ENCODE peak calls at places on chromosome 6, in four cellular contexts. C, Z, O and Q are unnamed samples.

GRCh38 chr6:137260205-137260604 is 41.0 kb upstream of the IFNGR1 start:
- DNase-seq in Z (no peak), O (no peak), C (no peak), Q (no peak)

GRCh38 chr6:24227556-24227955 is 101.5 kb downstream of the NRSN1 start:
- DNase-seq in O (no peak), C (no peak), Z (no peak), Q (no peak)

GRCh38 chr6:89487864-89488263 is 54.9 kb downstream of the ANKRD6 start:
- DNase-seq in O (no peak), C (no peak), Z (no peak), Q (no peak)

GRCh38 chr6:163897669-163898068 is 483.2 kb downstream of the QKI start:
- DNase-seq in Z (no peak), C (no peak), O (no peak), Q (no peak)

GRCh38 chr6:9646346-9647042 is 768.4 kb downstream of the TFAP2A start:
- DNase-seq in C (no peak), Z (peak; percentile 8), O (no peak), Q (no peak)

GRCh38 chr6:131015192-131015591 is 47.9 kb downstream of the EPB41L2 start:
- DNase-seq in O (no peak), C (no peak), Z (no peak), Q (no peak)

GRCh38 chr6:117829594-117830319 is 77.3 kb upstream of the SLC35F1 start:
- DNase-seq in C (no peak), Z (no peak), O (peak; percentile 51), Q (no peak)

GRCh38 chr6:40743690-40744446 is 156.7 kb upstream of the LRFN2 start:
- DNase-seq in Z (no peak), C (no peak), O (no peak), Q (no peak)

GRCh38 chr6:5752282-5752681 is 254.4 kb downstream of the NRN1 start:
- DNase-seq in Z (no peak), O (no peak), C (no peak), Q (no peak)

GRCh38 chr6:107386340-107386739 is 73.0 kb downstream of the PDSS2 start:
- DNase-seq in Z (no peak), O (no peak), C (no peak), Q (no peak)

GRCh38 chr6:14758421-14759043 is 487.3 kb upstream of the JARID2 start:
- DNase-seq in O (no peak), C (no peak), Z (no peak), Q (peak; percentile 88)

GRCh38 chr6:139030539-139030938 is 2.0 kb downstream of the ABRACL start:
- DNase-seq in C (peak; percentile 27), O (no peak), Z (no peak), Q (no peak)

GRCh38 chr6:144248470-144249301 is 36.4 kb upstream of the UTRN start:
- DNase-seq in O (no peak), Z (no peak), C (no peak), Q (no peak)

DNA sequence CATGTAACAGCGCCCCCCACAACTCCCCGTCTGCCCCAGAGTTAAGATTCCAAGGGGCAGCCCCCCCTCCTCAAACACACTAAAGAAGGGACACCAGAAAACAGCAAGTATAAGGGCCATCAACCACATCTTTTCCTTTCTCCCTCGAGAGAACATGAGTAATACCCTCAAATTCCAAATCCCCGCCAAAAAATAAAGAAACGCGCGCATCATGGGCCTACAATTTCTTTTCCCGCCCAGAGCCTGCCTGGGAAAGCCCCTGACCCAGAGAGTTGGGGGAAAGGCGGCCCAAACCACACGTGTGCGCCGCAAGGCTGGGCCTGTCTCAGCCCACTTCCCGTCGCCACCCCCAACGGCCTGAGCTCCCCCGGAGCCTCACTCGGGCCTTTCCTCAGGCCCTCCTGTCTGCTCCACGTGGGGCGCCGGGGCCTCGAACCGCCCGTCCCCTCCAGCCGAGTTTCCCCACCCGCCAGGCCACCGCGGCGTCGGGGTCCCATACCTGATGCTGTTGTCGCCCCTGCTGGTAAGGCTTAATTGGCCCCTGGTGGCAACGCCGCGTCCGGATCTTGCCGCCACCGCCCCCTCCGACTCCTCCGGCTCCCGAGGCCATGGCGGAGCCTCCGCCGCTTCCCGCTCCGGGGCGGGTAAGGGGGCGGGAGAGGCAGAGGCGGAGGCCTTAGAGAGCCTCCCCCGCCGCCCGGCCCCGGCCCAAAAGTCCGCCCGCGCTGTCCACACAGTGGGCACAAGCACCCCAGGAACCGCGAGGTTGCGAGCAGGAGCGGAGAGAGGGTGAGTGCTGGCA is 746 bp downstream of the NUP153 start:
- DNase-seq in Z (peak; percentile 40), O (no peak), C (peak; percentile 75), Q (peak; percentile 76)
- TF ChIP-seq POLR2A in Z (no peak), O (no peak), C (no peak), Q (no peak)

DNA sequence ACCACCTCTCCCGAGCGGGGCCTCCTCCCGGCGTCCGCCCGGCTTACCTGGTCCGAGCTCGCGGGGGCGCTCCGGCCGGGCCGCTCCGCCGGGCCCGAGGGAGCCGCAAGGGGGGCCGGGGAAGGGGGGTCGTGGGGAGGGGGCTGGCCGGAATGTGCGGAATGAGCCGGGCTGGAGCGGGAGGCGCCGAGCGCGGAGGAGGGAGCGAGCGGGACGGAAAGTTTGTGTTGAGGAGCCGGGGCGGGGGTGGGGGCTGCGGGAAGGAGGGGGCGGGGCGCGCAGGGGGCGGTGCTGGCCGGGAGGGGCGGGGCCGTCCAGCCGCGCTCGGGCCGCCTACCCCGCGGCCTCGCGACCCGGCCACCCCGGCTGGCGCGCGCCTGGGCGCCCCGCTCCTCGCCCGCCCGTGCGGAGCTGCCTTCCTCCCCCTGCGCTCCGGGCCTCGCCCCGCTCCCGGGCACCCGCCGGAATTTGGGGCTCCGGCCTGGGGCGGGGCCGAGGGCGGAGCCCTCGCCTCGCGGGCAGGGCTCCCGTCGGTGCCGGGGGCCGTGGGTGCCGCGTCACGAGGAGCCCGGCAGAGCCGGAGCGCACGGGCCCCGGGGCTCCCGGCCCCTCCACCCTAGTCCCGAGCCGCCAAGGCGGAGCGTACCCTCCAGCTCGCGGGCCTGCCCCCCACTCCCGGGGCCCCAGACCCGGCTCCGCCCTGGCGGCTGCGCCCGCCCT is at the start of gene TEAD3:
- DNase-seq in O (no peak), C (peak; percentile 74), Z (peak; percentile 29), Q (no peak)
- TF ChIP-seq POLR2A in O (peak; percentile 72), C (no peak), Z (peak; percentile 51), Q (peak; percentile 49)

GRCh38 chr6:156779206-156780116 is 2.3 kb downstream of the ARID1B start:
- DNase-seq in O (no peak), C (peak; percentile 49), Z (peak; percentile 19), Q (peak; percentile 63)
- TF ChIP-seq POLR2A in O (no peak), C (no peak), Z (no peak), Q (no peak)

DNA sequence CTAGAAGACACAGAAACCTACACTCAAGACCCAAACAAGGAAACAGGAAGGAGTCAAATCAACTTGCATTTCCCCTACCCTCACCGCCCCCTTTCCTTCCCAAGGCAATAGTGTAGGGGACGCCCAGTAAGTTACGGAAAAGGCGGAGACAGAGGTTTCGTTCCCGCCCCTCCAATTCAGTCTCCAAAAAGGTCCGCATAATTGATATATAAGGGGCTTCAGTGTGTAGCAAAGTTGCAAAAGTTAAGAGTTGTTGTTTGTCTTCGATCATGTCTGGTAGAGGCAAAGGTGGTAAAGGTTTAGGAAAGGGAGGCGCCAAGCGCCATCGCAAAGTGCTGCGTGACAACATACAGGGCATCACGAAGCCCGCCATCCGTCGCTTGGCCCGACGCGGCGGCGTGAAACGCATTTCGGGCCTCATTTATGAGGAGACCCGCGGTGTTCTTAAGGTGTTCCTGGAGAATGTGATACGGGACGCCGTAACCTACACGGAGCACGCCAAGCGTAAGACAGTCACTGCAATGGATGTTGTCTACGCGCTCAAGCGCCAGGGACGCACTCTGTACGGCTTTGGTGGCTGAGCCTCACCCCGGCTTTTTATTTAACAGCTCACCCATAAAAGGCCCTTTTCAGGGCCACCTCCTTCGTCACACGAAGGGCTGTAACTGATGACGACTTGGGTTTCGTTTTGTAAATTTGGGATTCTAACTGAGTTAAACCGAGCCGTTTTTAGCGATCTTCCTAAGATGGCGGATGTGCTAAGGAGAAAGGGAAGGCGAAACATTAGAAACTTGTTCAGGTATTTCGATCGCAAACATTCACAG is 124.6 kb upstream of the BTN3A2 start:
- DNase-seq in O (no peak), Z (peak; percentile 48), C (peak; percentile 50), Q (no peak)
- TF ChIP-seq POLR2A in O (no peak), Z (no peak), C (peak; percentile 92), Q (peak; percentile 64)

DNA sequence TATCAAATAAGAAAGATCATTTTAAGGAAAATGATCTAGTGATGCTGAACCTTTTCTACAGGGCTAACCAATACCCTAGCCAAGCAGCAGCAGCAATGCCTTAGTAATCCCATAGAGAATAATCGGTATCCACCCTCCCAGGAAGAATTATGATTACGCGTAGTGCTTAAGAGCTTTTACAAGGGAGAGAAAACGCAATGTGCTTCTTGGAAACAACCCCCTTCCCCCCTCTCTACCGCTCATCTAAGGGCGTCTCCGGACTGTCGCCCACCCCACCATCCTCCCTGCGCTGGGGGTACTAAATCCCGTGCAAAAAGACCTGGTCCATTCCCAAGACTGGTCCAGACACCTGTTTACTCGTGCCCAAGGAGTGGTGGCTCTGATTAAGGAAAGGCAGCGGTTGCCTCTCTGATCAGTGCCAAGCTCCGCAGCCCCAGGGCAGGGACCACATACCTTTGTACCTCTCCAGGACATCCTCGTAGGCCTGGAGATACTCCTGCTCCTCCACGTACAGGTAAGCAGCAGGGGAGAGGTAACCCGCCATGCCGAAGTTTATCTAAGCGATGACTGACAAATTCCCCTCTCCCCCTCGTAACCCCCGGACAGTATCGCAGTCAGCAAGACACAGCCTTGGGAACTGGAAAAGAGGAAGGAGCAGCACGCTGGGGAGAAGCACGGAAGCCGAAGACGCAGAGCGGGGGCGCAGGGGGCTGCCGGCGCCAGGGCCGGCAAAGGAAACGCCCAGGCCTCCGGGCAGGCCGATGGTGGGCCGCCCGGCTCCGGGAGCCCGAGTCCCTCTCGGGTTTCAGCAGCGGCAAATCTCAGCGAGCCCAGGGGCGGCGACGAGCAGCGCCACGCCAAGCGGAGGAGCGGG is 112.1 kb upstream of the BEND6 start:
- DNase-seq in O (no peak), Z (peak; percentile 26), C (peak; percentile 37), Q (no peak)
- TF ChIP-seq POLR2A in O (no peak), Z (no peak), C (peak; percentile 20), Q (no peak)

DNA sequence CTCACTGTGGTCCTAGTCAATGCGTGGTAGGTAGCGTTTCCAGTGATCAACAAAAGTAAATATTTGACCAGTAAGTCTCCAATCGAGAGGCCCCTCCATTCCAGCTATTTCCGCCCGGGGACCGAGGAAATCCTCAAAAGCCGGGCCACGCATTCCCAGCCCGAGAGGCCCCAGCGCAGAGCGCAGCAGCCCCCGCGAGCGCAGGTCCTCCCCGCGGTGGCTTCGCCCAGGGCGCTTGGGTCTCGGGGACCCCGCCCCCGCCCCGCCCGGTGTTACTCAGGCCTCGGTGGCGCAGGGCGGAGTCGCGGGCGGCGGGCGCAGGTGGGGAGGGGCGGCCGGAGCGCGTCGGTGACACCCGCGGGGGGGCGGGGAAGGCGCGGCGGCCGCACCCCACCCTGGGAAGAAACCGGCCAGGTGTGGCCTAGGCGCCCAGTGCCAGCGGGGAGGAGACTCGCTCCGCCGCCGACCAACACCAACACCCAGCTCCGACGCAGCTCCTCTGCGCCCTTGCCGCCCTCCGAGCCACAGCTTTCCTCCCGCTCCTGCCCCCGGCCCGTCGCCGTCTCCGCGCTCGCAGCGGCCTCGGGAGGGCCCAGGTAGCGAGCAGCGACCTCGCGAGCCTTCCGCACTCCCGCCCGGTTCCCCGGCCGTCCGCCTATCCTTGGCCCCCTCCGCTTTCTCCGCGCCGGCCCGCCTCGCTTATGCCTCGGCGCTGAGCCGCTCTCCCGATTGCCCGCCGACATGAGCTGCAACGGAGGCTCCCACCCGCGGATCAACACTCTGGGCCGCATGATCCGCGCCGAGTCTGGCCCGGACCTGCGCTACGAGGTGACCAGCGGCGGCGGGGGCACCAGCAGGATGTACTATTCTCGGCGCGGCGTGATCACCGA is at the start of gene DSP:
- DNase-seq in O (peak; percentile 48), Z (no peak), C (peak; percentile 90), Q (peak; percentile 92)
- TF ChIP-seq POLR2A in O (peak; percentile 68), Z (no peak), C (peak; percentile 98), Q (peak; percentile 94)

DNA sequence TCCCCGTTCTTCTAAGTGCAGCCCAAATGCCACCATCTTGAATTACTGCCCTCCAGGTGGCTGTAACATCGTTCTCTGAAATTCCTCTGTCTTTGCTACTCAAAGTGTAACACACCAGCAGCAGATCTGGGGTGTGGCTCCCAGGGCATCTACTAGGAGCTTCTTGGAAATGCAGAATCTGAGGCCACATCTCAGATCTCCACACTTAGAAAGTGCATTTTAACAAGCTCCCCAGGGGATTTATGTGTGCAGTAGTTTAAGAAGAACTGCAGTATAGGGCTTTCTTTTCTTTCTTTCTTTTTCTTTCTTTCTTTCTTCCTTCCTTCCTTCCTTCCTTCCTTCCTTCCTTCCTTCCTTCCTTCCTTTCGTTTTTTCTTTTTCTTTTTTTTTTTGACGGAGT is 1.6 kb upstream of the MLIP start:
- DNase-seq in O (no peak), Z (no peak), C (no peak), Q (no peak)
- TF ChIP-seq POLR2A in O (no peak), Z (no peak), C (no peak), Q (no peak)